ENCODE peak calls at places on chromosomes 1 and 21, in four cellular contexts. One of them, this sample, is unnamed.

GRCh38 chr1:210504286-210504685 is 175.6 kb downstream of the HHAT start:
- DNase-seq in cardiac muscle cell: no peak
- DNase-seq in astrocyte: no peak
- DNase-seq in colonic mucosa: no peak
- DNase-seq in this sample: no peak

GRCh38 chr1:179313004-179313403 is 19.4 kb downstream of the SOAT1 start:
- DNase-seq in astrocyte: no peak
- DNase-seq in colonic mucosa: no peak
- DNase-seq in cardiac muscle cell: no peak
- DNase-seq in this sample: no peak

GRCh38 chr1:236397173-236397759 is 3.2 kb downstream of the EDARADD start:
- DNase-seq in colonic mucosa: no peak
- DNase-seq in cardiac muscle cell: no peak
- DNase-seq in astrocyte: no peak
- DNase-seq in this sample: no peak

GRCh38 chr1:243718893-243719292 is 131.2 kb downstream of the AKT3 start:
- DNase-seq in astrocyte: peak; percentile 94
- DNase-seq in cardiac muscle cell: no peak
- DNase-seq in colonic mucosa: no peak
- DNase-seq in this sample: no peak

GRCh38 chr1:173531069-173531693 is 54.0 kb downstream of the PRDX6 start:
- DNase-seq in cardiac muscle cell: no peak
- DNase-seq in astrocyte: no peak
- DNase-seq in colonic mucosa: no peak
- DNase-seq in this sample: no peak

GRCh38 chr1:18738617-18739016 is 108.0 kb downstream of the PAX7 start:
- DNase-seq in cardiac muscle cell: no peak
- DNase-seq in colonic mucosa: no peak
- DNase-seq in astrocyte: no peak
- DNase-seq in this sample: no peak

GRCh38 chr1:59972216-59972924 is 45.8 kb upstream of the CYP2J2 start:
- DNase-seq in cardiac muscle cell: no peak
- DNase-seq in colonic mucosa: no peak
- DNase-seq in astrocyte: no peak
- DNase-seq in this sample: no peak

GRCh38 chr1:236394905-236395779 is 1.1 kb downstream of the EDARADD start:
- DNase-seq in colonic mucosa: peak; percentile 24
- DNase-seq in cardiac muscle cell: peak; percentile 51
- DNase-seq in astrocyte: peak; percentile 8
- DNase-seq in this sample: peak; percentile 57

GRCh38 chr21:33007747-33008146 is 18.0 kb upstream of the OLIG2 start:
- DNase-seq in colonic mucosa: no peak
- DNase-seq in astrocyte: no peak
- DNase-seq in cardiac muscle cell: no peak
- DNase-seq in this sample: no peak

GRCh38 chr1:27577504-27578188 is 26.3 kb downstream of the AHDC1 start:
- DNase-seq in astrocyte: no peak
- DNase-seq in colonic mucosa: no peak
- DNase-seq in cardiac muscle cell: no peak
- DNase-seq in this sample: no peak

GRCh38 chr1:191886977-191887376 is 271.3 kb upstream of the RGS18 start:
- DNase-seq in cardiac muscle cell: no peak
- DNase-seq in colonic mucosa: no peak
- DNase-seq in astrocyte: no peak
- DNase-seq in this sample: no peak

GRCh38 chr1:171756856-171757255 is 15.0 kb upstream of the VAMP4 start:
- DNase-seq in cardiac muscle cell: no peak
- DNase-seq in colonic mucosa: no peak
- DNase-seq in astrocyte: no peak
- DNase-seq in this sample: no peak

GRCh38 chr1:248243204-248243603 is 12.0 kb downstream of the OR2M4 start:
- DNase-seq in colonic mucosa: no peak
- DNase-seq in cardiac muscle cell: no peak
- DNase-seq in astrocyte: no peak
- DNase-seq in this sample: peak; percentile 26

GRCh38 chr1:39141925-39142324 is 62.6 kb upstream of the MACF1 start:
- DNase-seq in cardiac muscle cell: peak; percentile 55
- DNase-seq in colonic mucosa: no peak
- DNase-seq in astrocyte: peak; percentile 73
- DNase-seq in this sample: no peak

GRCh38 chr1:82013702-82014101 is 213.0 kb downstream of the ADGRL2 start:
- DNase-seq in cardiac muscle cell: no peak
- DNase-seq in astrocyte: no peak
- DNase-seq in colonic mucosa: no peak
- DNase-seq in this sample: no peak

GRCh38 chr21:25772680-25773079 is 37.9 kb downstream of the GABPA start:
- DNase-seq in colonic mucosa: no peak
- DNase-seq in cardiac muscle cell: no peak
- DNase-seq in astrocyte: no peak
- DNase-seq in this sample: no peak

GRCh38 chr21:36859744-36860501 is 106.5 kb downstream of the HLCS start:
- DNase-seq in astrocyte: no peak
- DNase-seq in colonic mucosa: peak; percentile 91
- DNase-seq in cardiac muscle cell: peak; percentile 29
- DNase-seq in this sample: peak; percentile 90

GRCh38 chr1:185288435-185288834 is 28.6 kb downstream of the IVNS1ABP start:
- DNase-seq in astrocyte: no peak
- DNase-seq in cardiac muscle cell: no peak
- DNase-seq in colonic mucosa: no peak
- DNase-seq in this sample: no peak

GRCh38 chr21:39809936-39810335 is 57.3 kb upstream of the PCP4 start:
- DNase-seq in cardiac muscle cell: no peak
- DNase-seq in colonic mucosa: no peak
- DNase-seq in astrocyte: no peak
- DNase-seq in this sample: no peak

GRCh38 chr1:44264143-44264542 is 50.9 kb downstream of the DMAP1 start:
- DNase-seq in astrocyte: no peak
- DNase-seq in colonic mucosa: no peak
- DNase-seq in cardiac muscle cell: no peak
- DNase-seq in this sample: no peak

GRCh38 chr1:226351709-226352108 is 42.7 kb upstream of the LIN9 start:
- DNase-seq in cardiac muscle cell: no peak
- DNase-seq in astrocyte: no peak
- DNase-seq in colonic mucosa: no peak
- DNase-seq in this sample: no peak

GRCh38 chr1:163166886-163167555 is 35.7 kb downstream of the RGS5 start:
- DNase-seq in cardiac muscle cell: no peak
- DNase-seq in astrocyte: peak; percentile 70
- DNase-seq in colonic mucosa: no peak
- DNase-seq in this sample: no peak

GRCh38 chr1:94905207-94905606 is 21.7 kb downstream of the CNN3 start:
- DNase-seq in colonic mucosa: no peak
- DNase-seq in cardiac muscle cell: no peak
- DNase-seq in astrocyte: no peak
- DNase-seq in this sample: no peak

GRCh38 chr1:29249170-29249691 is 12.9 kb downstream of the PTPRU start:
- DNase-seq in astrocyte: peak; percentile 71
- DNase-seq in colonic mucosa: no peak
- DNase-seq in cardiac muscle cell: no peak
- DNase-seq in this sample: no peak

GRCh38 chr1:42935313-42935624 is 23.4 kb downstream of the SLC2A1 start:
- DNase-seq in cardiac muscle cell: no peak
- DNase-seq in colonic mucosa: peak; percentile 24
- DNase-seq in astrocyte: no peak
- DNase-seq in this sample: no peak

GRCh38 chr1:85264150-85264549 is 4.7 kb upstream of the C1orf52 start:
- DNase-seq in colonic mucosa: no peak
- DNase-seq in astrocyte: peak; percentile 17
- DNase-seq in cardiac muscle cell: no peak
- DNase-seq in this sample: no peak

GRCh38 chr21:32523463-32523862 is 61.9 kb downstream of the TCP10L start:
- DNase-seq in cardiac muscle cell: no peak
- DNase-seq in astrocyte: no peak
- DNase-seq in colonic mucosa: no peak
- DNase-seq in this sample: no peak

GRCh38 chr1:23673086-23673813 is 18.4 kb upstream of the RPL11 start:
- DNase-seq in cardiac muscle cell: peak; percentile 86
- DNase-seq in colonic mucosa: peak; percentile 33
- DNase-seq in astrocyte: peak; percentile 30
- DNase-seq in this sample: peak; percentile 57

GRCh38 chr1:31376374-31377134 is 3.7 kb upstream of the FABP3 start:
- DNase-seq in colonic mucosa: no peak
- DNase-seq in cardiac muscle cell: no peak
- DNase-seq in astrocyte: peak; percentile 86
- DNase-seq in this sample: no peak

GRCh38 chr1:163163861-163164582 is 38.7 kb downstream of the RGS5 start:
- DNase-seq in colonic mucosa: no peak
- DNase-seq in cardiac muscle cell: no peak
- DNase-seq in astrocyte: peak; percentile 84
- DNase-seq in this sample: no peak

GRCh38 chr1:47852006-47852686 is 145.0 kb downstream of the TRABD2B start:
- DNase-seq in colonic mucosa: no peak
- DNase-seq in cardiac muscle cell: no peak
- DNase-seq in astrocyte: no peak
- DNase-seq in this sample: no peak

GRCh38 chr1:109530457-109531204 is 9.0 kb upstream of the GPR61 start:
- DNase-seq in cardiac muscle cell: no peak
- DNase-seq in astrocyte: no peak
- DNase-seq in colonic mucosa: no peak
- DNase-seq in this sample: no peak

GRCh38 chr21:43004926-43005325 is 30.6 kb downstream of the PKNOX1 start:
- DNase-seq in astrocyte: no peak
- DNase-seq in colonic mucosa: no peak
- DNase-seq in cardiac muscle cell: no peak
- DNase-seq in this sample: no peak

GRCh38 chr1:162177126-162177525 is 107.6 kb downstream of the NOS1AP start:
- DNase-seq in cardiac muscle cell: no peak
- DNase-seq in colonic mucosa: no peak
- DNase-seq in astrocyte: peak; percentile 21
- DNase-seq in this sample: no peak

GRCh38 chr1:180975551-180975950 is 47.1 kb downstream of the STX6 start:
- DNase-seq in astrocyte: no peak
- DNase-seq in colonic mucosa: no peak
- DNase-seq in cardiac muscle cell: no peak
- DNase-seq in this sample: no peak

GRCh38 chr1:41641941-41642527 is 157.6 kb upstream of the EDN2 start:
- DNase-seq in astrocyte: no peak
- DNase-seq in colonic mucosa: no peak
- DNase-seq in cardiac muscle cell: no peak
- DNase-seq in this sample: no peak

GRCh38 chr1:54126271-54126815 is 26.5 kb downstream of the CDCP2 start:
- DNase-seq in astrocyte: no peak
- DNase-seq in colonic mucosa: no peak
- DNase-seq in cardiac muscle cell: no peak
- DNase-seq in this sample: peak; percentile 84

GRCh38 chr1:52633291-52633754 is 355 bp downstream of the SHISAL2A start:
- DNase-seq in astrocyte: no peak
- DNase-seq in cardiac muscle cell: peak; percentile 41
- DNase-seq in colonic mucosa: no peak
- DNase-seq in this sample: no peak

GRCh38 chr1:52996653-52997052 is 65.4 kb upstream of the PODN start:
- DNase-seq in colonic mucosa: no peak
- DNase-seq in astrocyte: no peak
- DNase-seq in cardiac muscle cell: no peak
- DNase-seq in this sample: no peak

GRCh38 chr1:205109269-205109668 is 12.5 kb downstream of the RBBP5 start:
- DNase-seq in cardiac muscle cell: no peak
- DNase-seq in astrocyte: no peak
- DNase-seq in colonic mucosa: no peak
- DNase-seq in this sample: no peak
- H3K4me1 ChIP-seq in cardiac muscle cell: no peaks in the 10 kb centered on the region
- H3K4me1 ChIP-seq in astrocyte: no peaks in the 10 kb centered on the region
- H3K4me1 ChIP-seq in colonic mucosa: no peaks in the 10 kb centered on the region
- H3K4me1 ChIP-seq in this sample: no peaks in the 10 kb centered on the region

GRCh38 chr1:202800742-202801141 is 7.5 kb downstream of the KDM5B start:
- DNase-seq in astrocyte: no peak
- DNase-seq in cardiac muscle cell: no peak
- DNase-seq in colonic mucosa: no peak
- DNase-seq in this sample: no peak
- H3K4me1 ChIP-seq in astrocyte: peaks cover 11% of the 10 kb centered on the region
- H3K4me1 ChIP-seq in cardiac muscle cell: peaks cover 18% of the 10 kb centered on the region
- H3K4me1 ChIP-seq in colonic mucosa: peaks cover 7% of the 10 kb centered on the region
- H3K4me1 ChIP-seq in this sample: peaks cover 20% of the 10 kb centered on the region

GRCh38 chr1:153631047-153632022 is 2.5 kb upstream of the CHTOP start:
- DNase-seq in cardiac muscle cell: no peak
- DNase-seq in colonic mucosa: no peak
- DNase-seq in astrocyte: peak; percentile 34
- DNase-seq in this sample: no peak

GRCh38 chr1:153635872-153636271 is 2.0 kb downstream of the CHTOP start:
- DNase-seq in colonic mucosa: no peak
- DNase-seq in astrocyte: no peak
- DNase-seq in cardiac muscle cell: no peak
- DNase-seq in this sample: no peak

GRCh38 chr1:153630384-153630783 is 2.1 kb downstream of the S100A1 start:
- DNase-seq in colonic mucosa: no peak
- DNase-seq in cardiac muscle cell: no peak
- DNase-seq in astrocyte: no peak
- DNase-seq in this sample: no peak

GRCh38 chr1:153633747-153634665 is at the start of gene CHTOP:
- DNase-seq in astrocyte: peak; percentile 93
- DNase-seq in colonic mucosa: peak; percentile 99
- DNase-seq in cardiac muscle cell: peak; percentile 98
- DNase-seq in this sample: peak; percentile 99

DNA sequence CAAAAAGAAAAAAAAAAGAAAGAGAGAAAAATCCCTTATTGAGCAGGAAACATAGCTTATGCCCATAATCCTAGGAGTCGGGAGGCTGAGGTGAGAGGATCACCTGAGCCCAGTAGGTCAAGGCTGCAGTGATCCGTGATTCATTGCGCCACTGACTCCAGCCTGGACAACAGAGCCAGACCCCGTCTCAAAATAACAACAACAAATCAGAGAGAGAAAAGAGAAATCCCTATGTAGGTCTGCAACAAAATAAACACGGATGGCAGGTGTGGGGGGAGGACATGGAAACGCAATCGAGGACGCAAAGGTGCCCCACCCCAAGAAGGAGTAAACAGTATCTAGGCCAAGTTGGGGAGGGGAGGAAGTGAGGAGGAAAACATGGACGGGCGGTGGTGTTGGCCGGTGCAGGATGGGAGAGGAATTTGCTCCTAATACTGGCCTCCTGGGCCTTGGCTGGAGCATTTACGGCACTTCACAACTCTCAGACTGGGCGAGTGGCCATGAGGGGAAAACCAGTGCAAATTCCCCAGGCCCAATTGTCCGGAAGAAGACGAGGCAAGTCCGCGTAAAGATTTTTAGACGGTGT is 612 bp upstream of the CHTOP start:
- DNase-seq in colonic mucosa: peak; percentile 72
- DNase-seq in astrocyte: no peak
- DNase-seq in cardiac muscle cell: no peak
- DNase-seq in this sample: no peak
- H3K4me1 ChIP-seq in colonic mucosa: peaks cover 9% of the 10 kb centered on the region
- H3K4me1 ChIP-seq in astrocyte: peaks cover 9% of the 10 kb centered on the region
- H3K4me1 ChIP-seq in cardiac muscle cell: peaks cover 31% of the 10 kb centered on the region
- H3K4me1 ChIP-seq in this sample: peaks cover 39% of the 10 kb centered on the region

GRCh38 chr1:206682111-206682510 is 2.6 kb upstream of the MAPKAPK2 start:
- DNase-seq in astrocyte: no peak
- DNase-seq in cardiac muscle cell: no peak
- DNase-seq in colonic mucosa: no peak
- DNase-seq in this sample: no peak
- H3K4me1 ChIP-seq in astrocyte: peaks cover 5% of the 10 kb centered on the region
- H3K4me1 ChIP-seq in cardiac muscle cell: peaks cover 5% of the 10 kb centered on the region
- H3K4me1 ChIP-seq in colonic mucosa: no peaks in the 10 kb centered on the region
- H3K4me1 ChIP-seq in this sample: peaks cover 15% of the 10 kb centered on the region

GRCh38 chr1:201501812-201502510 is 5.0 kb downstream of the CSRP1 start:
- DNase-seq in astrocyte: no peak
- DNase-seq in colonic mucosa: no peak
- DNase-seq in cardiac muscle cell: peak; percentile 73
- DNase-seq in this sample: peak; percentile 58
- H3K4me1 ChIP-seq in astrocyte: peaks cover 67% of the 10 kb centered on the region
- H3K4me1 ChIP-seq in colonic mucosa: peaks cover 6% of the 10 kb centered on the region
- H3K4me1 ChIP-seq in cardiac muscle cell: peaks cover 61% of the 10 kb centered on the region
- H3K4me1 ChIP-seq in this sample: peaks cover 71% of the 10 kb centered on the region